ENCODE peak calls at places on chromosomes 4 and X, in eight cellular contexts. N is foreskin fibroblast, A is endothelial cell of umbilical vein, X is mucosa of descending colon, W is BJ, P is epithelial cell of esophagus, F is HepG2, R is AG10803. T is an unnamed sample.

GRCh38 chrX:43970528-43970927 is 2.7 kb downstream of the NDP start:
- DNase-seq in N (peak), A (no peak), X (no peak), W (no peak), P (peak), F (no peak), R (peak), T (no peak)

GRCh38 chr4:94548571-94548970 is 96.8 kb downstream of the PDLIM5 start:
- DNase-seq in N (peak), A (peak), X (no peak), W (no peak), P (peak), F (peak), R (peak), T (peak)

GRCh38 chrX:131316260-131316659 is 27.2 kb upstream of the IGSF1 start:
- DNase-seq in N (no peak), A (no peak), X (no peak), W (no peak), P (no peak), F (no peak), R (no peak), T (no peak)

GRCh38 chr4:176044589-176044951 is 21.1 kb upstream of the WDR17 start:
- DNase-seq in N (peak), A (no peak), X (no peak), W (no peak), P (no peak), F (no peak), R (peak), T (no peak)

GRCh38 chr4:71558248-71558647 is 219.4 kb downstream of the SLC4A4 start:
- DNase-seq in N (no peak), A (no peak), X (no peak), W (no peak), P (no peak), F (no peak), R (no peak), T (no peak)

GRCh38 chr4:120769227-120769626 is 153.3 kb downstream of the PRDM5 start:
- DNase-seq in N (peak), A (peak), X (no peak), W (no peak), P (peak), F (no peak), R (peak), T (peak)

GRCh38 chrX:39752820-39753219 is 344.9 kb downstream of the BCOR start:
- DNase-seq in N (peak), A (peak), X (no peak), W (no peak), P (peak), F (no peak), R (no peak), T (no peak)

GRCh38 chrX:48747415-48748026 is 14.0 kb upstream of the GLOD5 start:
- DNase-seq in N (no peak), A (no peak), X (no peak), W (no peak), P (no peak), F (no peak), R (no peak), T (no peak)

GRCh38 chrX:135490979-135491514 is 29.4 kb upstream of the INTS6L start:
- DNase-seq in N (no peak), A (no peak), X (no peak), W (no peak), P (no peak), F (no peak), R (no peak), T (no peak)

GRCh38 chr4:40423735-40424134 is 88.6 kb downstream of the CHRNA9 start:
- DNase-seq in N (peak), A (no peak), X (no peak), W (peak), P (peak), F (no peak), R (peak), T (no peak)

GRCh38 chr4:8271821-8272220 is 2.3 kb downstream of the HTRA3 start:
- DNase-seq in N (no peak), A (no peak), X (no peak), W (no peak), P (no peak), F (no peak), R (no peak), T (no peak)

GRCh38 chrX:2137882-2138281 is 362.9 kb downstream of the DHRSX start:
- DNase-seq in N (no peak), A (no peak), X (no peak), W (no peak), P (no peak), F (no peak), R (no peak), T (no peak)

GRCh38 chrX:132489256-132490085 is 633 bp upstream of the MBNL3 start:
- DNase-seq in N (peak), A (peak), X (peak), W (no peak), P (peak), F (no peak), R (no peak), T (no peak)

GRCh38 chr4:21177092-21177491 is 476.8 kb downstream of the PACRGL start:
- DNase-seq in N (no peak), A (no peak), X (no peak), W (no peak), P (no peak), F (no peak), R (no peak), T (no peak)

GRCh38 chrX:118974088-118974907 is at the start of gene LONRF3:
- DNase-seq in N (peak), A (peak), X (peak), W (no peak), P (peak), F (peak), R (peak), T (no peak)

GRCh38 chr4:183256343-183256742 is 63.7 kb downstream of the CLDN22 start:
- DNase-seq in N (no peak), A (no peak), X (no peak), W (no peak), P (no peak), F (no peak), R (peak), T (no peak)

GRCh38 chrX:48715066-48715465 is 18.5 kb downstream of the SUV39H1 start:
- DNase-seq in N (peak), A (no peak), X (no peak), W (no peak), P (peak), F (no peak), R (peak), T (no peak)

GRCh38 chr4:57710053-57710452 is 599.9 kb upstream of the IGFBP7 start:
- DNase-seq in N (no peak), A (no peak), X (no peak), W (no peak), P (no peak), F (no peak), R (no peak), T (no peak)
- TF ChIP-seq CTCF in N (no peak), A (no peak), X (no peak), W (no peak), P (no peak), F (no peak), R (no peak), T (no peak)

GRCh38 chrX:124981420-124981819 is 338.3 kb upstream of the TEX13C start:
- DNase-seq in N (no peak), A (no peak), X (no peak), W (no peak), P (no peak), F (no peak), R (no peak), T (no peak)

GRCh38 chrX:124986284-124986683 is 333.4 kb upstream of the TEX13C start:
- DNase-seq in N (no peak), A (no peak), X (no peak), W (no peak), P (no peak), F (no peak), R (no peak), T (no peak)

GRCh38 chrX:124984140-124984813 is 335.4 kb upstream of the TEX13C start:
- DNase-seq in N (no peak), A (no peak), X (no peak), W (no peak), P (no peak), F (no peak), R (no peak), T (no peak)
- H3K4me3 ChIP-seq in N (no peak), A (no peak), X (no peak), W (no peak), P (no peak), F (no peak), R (no peak), T (no peak)

GRCh38 chr4:82268826-82269193 is 105.0 kb downstream of the HNRNPD start:
- DNase-seq in N (no peak), A (no peak), X (no peak), W (no peak), P (no peak), F (no peak), R (no peak), T (no peak)
- TF ChIP-seq CTCF in N (no peak), A (no peak), X (no peak), W (no peak), P (no peak), F (no peak), R (no peak), T (no peak)

DNA sequence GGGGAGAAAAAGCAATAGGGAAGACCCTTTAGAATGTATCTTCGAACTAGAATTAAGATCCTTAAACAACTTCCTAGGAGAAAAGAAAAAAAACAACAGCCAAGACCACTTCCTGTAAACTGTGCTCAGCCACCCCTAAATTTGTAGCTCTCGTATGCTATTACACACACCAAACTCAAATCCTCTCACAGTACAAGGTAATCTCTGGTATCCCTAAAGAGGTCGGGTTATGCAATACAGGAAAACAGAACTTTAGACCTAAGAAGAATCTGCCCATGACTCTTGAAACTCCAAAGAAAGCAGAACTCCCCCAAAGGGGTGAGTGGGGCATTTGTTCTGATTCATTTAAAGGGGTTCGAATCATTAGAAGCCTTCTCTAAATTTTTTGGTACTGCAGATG is 170.9 kb upstream of the CASK start:
- DNase-seq in N (no peak), A (no peak), X (no peak), W (no peak), P (no peak), F (no peak), R (peak), T (peak)
- H3K4me3 ChIP-seq in N (no peak), A (no peak), X (no peak), W (no peak), P (no peak), F (no peak), R (no peak), T (peak)